ENCODE peak calls at places on chromosome 21, in six cellular contexts. Q is esophagus squamous epithelium; J is body of pancreas; H is cardiac fibroblast; W is activated CD4-positive, alpha-beta T cell treated with anti-CD3 and anti-CD28 coated beads, Interleukin-2, amount 50 U/mL, for 1 hour; E is NCI-H446 treated with DMSO at 0.1 percent for 48 hours. D is an unnamed sample.

GRCh38 chr21:45403133-45403824 is 1.7 kb upstream of the COL18A1 start:
- DNase-seq in Q (no peak), J (no peak), H (no peak), W (no peak), E (no peak), D (no peak)

GRCh38 chr21:33587792-33588484 is 546 bp downstream of the DONSON start:
- DNase-seq in Q (no peak), J (peak), H (peak), W (no peak), E (no peak), D (peak)

GRCh38 chr21:40052276-40052675 is 185.0 kb downstream of the PCP4 start:
- DNase-seq in Q (no peak), J (no peak), H (no peak), W (no peak), E (no peak), D (no peak)

GRCh38 chr21:26077523-26077922 is 93.0 kb downstream of the APP start:
- DNase-seq in Q (no peak), J (no peak), H (no peak), W (no peak), E (peak), D (no peak)

GRCh38 chr21:44415073-44416025 is 40.0 kb upstream of the LRRC3 start:
- DNase-seq in Q (no peak), J (no peak), H (no peak), W (no peak), E (no peak), D (no peak)

GRCh38 chr21:25176637-25177412 is 430.5 kb downstream of the MRPL39 start:
- DNase-seq in Q (no peak), J (no peak), H (no peak), W (no peak), E (no peak), D (no peak)

GRCh38 chr21:33641339-33642026 is at the start of gene CRYZL1:
- DNase-seq in Q (peak), J (peak), H (peak), W (peak), E (peak), D (peak)

GRCh38 chr21:45618287-45618686 is 25.2 kb upstream of the PCBP3 start:
- DNase-seq in Q (no peak), J (no peak), H (peak), W (no peak), E (no peak), D (no peak)

GRCh38 chr21:19286901-19287300 is 883.3 kb upstream of the TMPRSS15 start:
- DNase-seq in Q (no peak), J (no peak), H (no peak), W (no peak), E (no peak), D (no peak)

GRCh38 chr21:44425307-44425894 is 29.9 kb upstream of the LRRC3 start:
- DNase-seq in Q (no peak), J (no peak), H (no peak), W (no peak), E (no peak), D (no peak)

GRCh38 chr21:42678118-42678430 is 24.7 kb downstream of the PDE9A start:
- DNase-seq in Q (no peak), J (no peak), H (no peak), W (no peak), E (peak), D (no peak)

GRCh38 chr21:34819357-34819999 is 150.7 kb downstream of the CLIC6 start:
- DNase-seq in Q (no peak), J (no peak), H (no peak), W (no peak), E (no peak), D (peak)

GRCh38 chr21:44820851-44821250 is 3.0 kb upstream of the SUMO3 start:
- DNase-seq in Q (no peak), J (no peak), H (peak), W (no peak), E (no peak), D (no peak)

GRCh38 chr21:45588086-45588825 is 46.0 kb upstream of the SLC19A1 start:
- DNase-seq in Q (no peak), J (no peak), H (no peak), W (no peak), E (no peak), D (no peak)

GRCh38 chr21:29298348-29299045 is at the start of gene BACH1:
- DNase-seq in Q (peak), J (peak), H (peak), W (peak), E (peak), D (peak)

GRCh38 chr21:38311765-38312164 is 55.0 kb downstream of the KCNJ15 start:
- DNase-seq in Q (no peak), J (no peak), H (no peak), W (no peak), E (no peak), D (no peak)

GRCh38 chr21:40556442-40556968 is 290.5 kb downstream of the DSCAM start:
- DNase-seq in Q (no peak), J (no peak), H (no peak), W (no peak), E (no peak), D (no peak)

GRCh38 chr21:45577806-45578801 is 35.9 kb upstream of the SLC19A1 start:
- DNase-seq in Q (no peak), J (no peak), H (no peak), W (no peak), E (no peak), D (no peak)

GRCh38 chr21:28900481-28900880 is 92.2 kb downstream of the LTN1 start:
- DNase-seq in Q (no peak), J (no peak), H (no peak), W (no peak), E (no peak), D (no peak)

GRCh38 chr21:29148535-29148934 is 18.1 kb downstream of the MAP3K7CL start:
- DNase-seq in Q (no peak), J (no peak), H (no peak), W (no peak), E (peak), D (no peak)

GRCh38 chr21:16608209-16608830 is 878.5 kb downstream of the USP25 start:
- DNase-seq in Q (no peak), J (no peak), H (peak), W (no peak), E (no peak), D (no peak)

GRCh38 chr21:42056468-42056867 is 14.6 kb upstream of the UMODL1 start:
- DNase-seq in Q (no peak), J (no peak), H (no peak), W (no peak), E (no peak), D (peak)

GRCh38 chr21:41836166-41837015 is 42.8 kb downstream of the PRDM15 start:
- DNase-seq in Q (no peak), J (no peak), H (no peak), W (no peak), E (no peak), D (no peak)

GRCh38 chr21:20258542-20258941 is 739.7 kb upstream of the NCAM2 start:
- DNase-seq in Q (no peak), J (no peak), H (no peak), W (no peak), E (no peak), D (no peak)

D was measured in colonic mucosa.